ENCODE peak calls at places on chromosomes 1 and 21, in nine cellular contexts. One of them, this sample, is unnamed. For H3K27me3, the result is how much of the 10 kb centered on the place peaks cover.

GRCh38 chr1:93502561-93502960 is 54.6 kb downstream of the FNBP1L start:
- DNase-seq in body of pancreas: no peak
- DNase-seq in cardiac muscle cell: no peak
- DNase-seq in thyroid gland: no peak
- DNase-seq in prostate gland: no peak
- DNase-seq in PC-9: no peak
- DNase-seq in K562: no peak
- DNase-seq in SJSA1: no peak
- DNase-seq in IMR-90: no peak
- DNase-seq in this sample: no peak

GRCh38 chr1:52032785-52033131 is 852 bp downstream of the KTI12 start:
- DNase-seq in body of pancreas: peak
- DNase-seq in cardiac muscle cell: peak
- DNase-seq in thyroid gland: peak
- DNase-seq in prostate gland: peak
- DNase-seq in PC-9: peak
- DNase-seq in K562: peak
- DNase-seq in SJSA1: peak
- DNase-seq in IMR-90: peak
- DNase-seq in this sample: peak

GRCh38 chr1:247548847-247549246 is at the start of gene GCSAML:
- DNase-seq in body of pancreas: no peak
- DNase-seq in cardiac muscle cell: no peak
- DNase-seq in thyroid gland: no peak
- DNase-seq in prostate gland: no peak
- DNase-seq in PC-9: no peak
- DNase-seq in K562: no peak
- DNase-seq in SJSA1: no peak
- DNase-seq in IMR-90: no peak
- DNase-seq in this sample: no peak

GRCh38 chr1:53554592-53555305 is 95.5 kb downstream of the DMRTB1 start:
- DNase-seq in body of pancreas: no peak
- DNase-seq in cardiac muscle cell: no peak
- DNase-seq in thyroid gland: no peak
- DNase-seq in prostate gland: no peak
- DNase-seq in PC-9: no peak
- DNase-seq in K562: no peak
- DNase-seq in SJSA1: no peak
- DNase-seq in IMR-90: no peak
- DNase-seq in this sample: no peak

GRCh38 chr1:29162476-29163138 is 19.1 kb downstream of the SRSF4 start:
- DNase-seq in body of pancreas: no peak
- DNase-seq in cardiac muscle cell: no peak
- DNase-seq in thyroid gland: no peak
- DNase-seq in prostate gland: no peak
- DNase-seq in PC-9: no peak
- DNase-seq in K562: no peak
- DNase-seq in SJSA1: no peak
- DNase-seq in IMR-90: no peak
- DNase-seq in this sample: no peak

GRCh38 chr1:71307451-71307850 is 226.6 kb upstream of the ZRANB2 start:
- DNase-seq in body of pancreas: no peak
- DNase-seq in cardiac muscle cell: no peak
- DNase-seq in thyroid gland: no peak
- DNase-seq in prostate gland: no peak
- DNase-seq in PC-9: no peak
- DNase-seq in K562: no peak
- DNase-seq in SJSA1: no peak
- DNase-seq in IMR-90: peak
- DNase-seq in this sample: no peak

GRCh38 chr1:57017201-57017600 is 51.4 kb upstream of the C8B start:
- DNase-seq in body of pancreas: no peak
- DNase-seq in cardiac muscle cell: no peak
- DNase-seq in thyroid gland: no peak
- DNase-seq in prostate gland: no peak
- DNase-seq in PC-9: no peak
- DNase-seq in K562: no peak
- DNase-seq in SJSA1: no peak
- DNase-seq in IMR-90: peak
- DNase-seq in this sample: no peak

GRCh38 chr21:34881894-34882371 is 167.2 kb downstream of the RUNX1 start:
- DNase-seq in body of pancreas: no peak
- DNase-seq in cardiac muscle cell: no peak
- DNase-seq in thyroid gland: no peak
- DNase-seq in prostate gland: no peak
- DNase-seq in PC-9: no peak
- DNase-seq in K562: no peak
- DNase-seq in SJSA1: peak
- DNase-seq in IMR-90: peak
- DNase-seq in this sample: no peak

GRCh38 chr1:157371826-157372225 is 180.5 kb downstream of the FCRL5 start:
- DNase-seq in body of pancreas: no peak
- DNase-seq in cardiac muscle cell: no peak
- DNase-seq in thyroid gland: no peak
- DNase-seq in prostate gland: no peak
- DNase-seq in PC-9: no peak
- DNase-seq in K562: peak
- DNase-seq in SJSA1: no peak
- DNase-seq in IMR-90: no peak
- DNase-seq in this sample: no peak

GRCh38 chr1:248839168-248839555 is 1.1 kb downstream of the ZNF672 start:
- DNase-seq in body of pancreas: no peak
- DNase-seq in cardiac muscle cell: no peak
- DNase-seq in thyroid gland: no peak
- DNase-seq in prostate gland: no peak
- DNase-seq in PC-9: no peak
- DNase-seq in K562: no peak
- DNase-seq in SJSA1: no peak
- DNase-seq in IMR-90: no peak
- DNase-seq in this sample: no peak

GRCh38 chr1:40182956-40183710 is 21.9 kb downstream of the RLF start:
- DNase-seq in body of pancreas: no peak
- DNase-seq in cardiac muscle cell: peak
- DNase-seq in thyroid gland: no peak
- DNase-seq in prostate gland: no peak
- DNase-seq in PC-9: no peak
- DNase-seq in K562: peak
- DNase-seq in SJSA1: peak
- DNase-seq in IMR-90: peak
- DNase-seq in this sample: no peak

GRCh38 chr21:41230530-41230929 is 62.6 kb downstream of the BACE2 start:
- DNase-seq in body of pancreas: no peak
- DNase-seq in cardiac muscle cell: no peak
- DNase-seq in thyroid gland: no peak
- DNase-seq in prostate gland: no peak
- DNase-seq in PC-9: no peak
- DNase-seq in K562: no peak
- DNase-seq in SJSA1: no peak
- DNase-seq in IMR-90: no peak
- DNase-seq in this sample: no peak

GRCh38 chr1:206658264-206658980 is 23.1 kb downstream of the DYRK3 start:
- DNase-seq in body of pancreas: no peak
- DNase-seq in cardiac muscle cell: peak
- DNase-seq in thyroid gland: no peak
- DNase-seq in prostate gland: no peak
- DNase-seq in PC-9: no peak
- DNase-seq in K562: peak
- DNase-seq in SJSA1: peak
- DNase-seq in IMR-90: no peak
- DNase-seq in this sample: no peak

GRCh38 chr1:156146749-156147405 is 6.5 kb upstream of the SEMA4A start:
- DNase-seq in body of pancreas: peak
- DNase-seq in cardiac muscle cell: no peak
- DNase-seq in thyroid gland: peak
- DNase-seq in prostate gland: no peak
- DNase-seq in PC-9: no peak
- DNase-seq in K562: no peak
- DNase-seq in SJSA1: no peak
- DNase-seq in IMR-90: no peak
- DNase-seq in this sample: no peak

GRCh38 chr1:204130989-204131892 is 20.6 kb downstream of the ETNK2 start:
- DNase-seq in body of pancreas: peak
- DNase-seq in cardiac muscle cell: no peak
- DNase-seq in thyroid gland: peak
- DNase-seq in prostate gland: no peak
- DNase-seq in PC-9: peak
- DNase-seq in K562: peak
- DNase-seq in SJSA1: peak
- DNase-seq in IMR-90: peak
- DNase-seq in this sample: no peak

GRCh38 chr21:45020629-45021427 is 53.6 kb upstream of the ADARB1 start:
- DNase-seq in body of pancreas: no peak
- DNase-seq in cardiac muscle cell: no peak
- DNase-seq in thyroid gland: no peak
- DNase-seq in prostate gland: no peak
- DNase-seq in PC-9: no peak
- DNase-seq in K562: no peak
- DNase-seq in SJSA1: no peak
- DNase-seq in IMR-90: no peak
- DNase-seq in this sample: no peak

GRCh38 chr1:55140546-55140983 is 74.6 kb downstream of the USP24 start:
- DNase-seq in body of pancreas: peak
- DNase-seq in cardiac muscle cell: peak
- DNase-seq in thyroid gland: peak
- DNase-seq in prostate gland: peak
- DNase-seq in PC-9: peak
- DNase-seq in K562: peak
- DNase-seq in SJSA1: peak
- DNase-seq in IMR-90: peak
- DNase-seq in this sample: peak

GRCh38 chr1:56938636-56939035 is 27.2 kb downstream of the C8B start:
- DNase-seq in body of pancreas: no peak
- DNase-seq in cardiac muscle cell: no peak
- DNase-seq in thyroid gland: no peak
- DNase-seq in prostate gland: no peak
- DNase-seq in PC-9: no peak
- DNase-seq in K562: no peak
- DNase-seq in SJSA1: no peak
- DNase-seq in IMR-90: no peak
- DNase-seq in this sample: no peak

GRCh38 chr1:16612332-16613172 is 812 bp downstream of the NBPF1 start:
- DNase-seq in body of pancreas: peak
- DNase-seq in cardiac muscle cell: peak
- DNase-seq in thyroid gland: peak
- DNase-seq in prostate gland: peak
- DNase-seq in PC-9: peak
- DNase-seq in K562: peak
- DNase-seq in SJSA1: peak
- DNase-seq in IMR-90: peak
- DNase-seq in this sample: peak

GRCh38 chr21:31520506-31521163 is 138.9 kb upstream of the SOD1 start:
- DNase-seq in body of pancreas: no peak
- DNase-seq in cardiac muscle cell: no peak
- DNase-seq in thyroid gland: no peak
- DNase-seq in prostate gland: no peak
- DNase-seq in PC-9: no peak
- DNase-seq in K562: no peak
- DNase-seq in SJSA1: peak
- DNase-seq in IMR-90: peak
- DNase-seq in this sample: no peak

GRCh38 chr1:46525253-46525983 is 26.0 kb downstream of the KNCN start:
- DNase-seq in body of pancreas: no peak
- DNase-seq in cardiac muscle cell: no peak
- DNase-seq in thyroid gland: no peak
- DNase-seq in prostate gland: no peak
- DNase-seq in PC-9: no peak
- DNase-seq in K562: no peak
- DNase-seq in SJSA1: no peak
- DNase-seq in IMR-90: no peak
- DNase-seq in this sample: no peak
- H3K27me3 ChIP-seq in body of pancreas: under half
- H3K27me3 ChIP-seq in cardiac muscle cell: half or more
- H3K27me3 ChIP-seq in thyroid gland: under half
- H3K27me3 ChIP-seq in prostate gland: under half
- H3K27me3 ChIP-seq in PC-9: under half
- H3K27me3 ChIP-seq in K562: under half
- H3K27me3 ChIP-seq in SJSA1: under half
- H3K27me3 ChIP-seq in IMR-90: under half
- H3K27me3 ChIP-seq in this sample: under half

DNA sequence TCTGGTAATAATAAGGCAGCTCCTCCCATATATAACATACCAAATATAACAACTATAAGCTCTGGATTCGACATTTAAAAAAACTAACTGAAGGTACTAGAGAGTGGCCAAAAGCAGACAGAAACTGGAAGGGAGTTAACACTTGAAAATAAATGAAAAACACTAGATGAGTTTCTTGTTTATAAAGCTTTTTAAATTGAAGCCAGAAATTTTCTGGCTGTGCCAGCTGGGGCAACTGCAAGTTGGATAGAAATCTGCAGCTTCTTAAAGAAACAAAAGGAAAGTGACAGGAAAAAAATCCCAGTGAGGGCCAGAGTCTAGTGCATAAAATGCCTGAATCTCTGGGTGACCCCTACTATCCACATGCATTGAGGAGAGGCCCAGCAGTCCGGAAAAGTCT is 432.7 kb downstream of the SMYD3 start:
- DNase-seq in body of pancreas: no peak
- DNase-seq in cardiac muscle cell: no peak
- DNase-seq in thyroid gland: peak
- DNase-seq in prostate gland: no peak
- DNase-seq in PC-9: no peak
- DNase-seq in K562: no peak
- DNase-seq in SJSA1: no peak
- DNase-seq in IMR-90: no peak
- DNase-seq in this sample: no peak
- H3K27ac ChIP-seq in body of pancreas: no peak
- H3K27ac ChIP-seq in cardiac muscle cell: no peak
- H3K27ac ChIP-seq in thyroid gland: no peak
- H3K27ac ChIP-seq in prostate gland: no peak
- H3K27ac ChIP-seq in PC-9: no peak
- H3K27ac ChIP-seq in K562: no peak
- H3K27ac ChIP-seq in SJSA1: no peak
- H3K27ac ChIP-seq in IMR-90: no peak
- H3K27ac ChIP-seq in this sample: no peak

GRCh38 chr1:155076371-155076770 is 2.3 kb upstream of the EFNA3 start:
- DNase-seq in body of pancreas: no peak
- DNase-seq in cardiac muscle cell: no peak
- DNase-seq in thyroid gland: no peak
- DNase-seq in prostate gland: no peak
- DNase-seq in PC-9: no peak
- DNase-seq in K562: no peak
- DNase-seq in SJSA1: no peak
- DNase-seq in IMR-90: no peak
- DNase-seq in this sample: no peak
- H3K27me3 ChIP-seq in body of pancreas: under half
- H3K27me3 ChIP-seq in cardiac muscle cell: under half
- H3K27me3 ChIP-seq in thyroid gland: under half
- H3K27me3 ChIP-seq in prostate gland: under half
- H3K27me3 ChIP-seq in PC-9: under half
- H3K27me3 ChIP-seq in K562: under half
- H3K27me3 ChIP-seq in SJSA1: half or more
- H3K27me3 ChIP-seq in IMR-90: half or more
- H3K27me3 ChIP-seq in this sample: under half

DNA sequence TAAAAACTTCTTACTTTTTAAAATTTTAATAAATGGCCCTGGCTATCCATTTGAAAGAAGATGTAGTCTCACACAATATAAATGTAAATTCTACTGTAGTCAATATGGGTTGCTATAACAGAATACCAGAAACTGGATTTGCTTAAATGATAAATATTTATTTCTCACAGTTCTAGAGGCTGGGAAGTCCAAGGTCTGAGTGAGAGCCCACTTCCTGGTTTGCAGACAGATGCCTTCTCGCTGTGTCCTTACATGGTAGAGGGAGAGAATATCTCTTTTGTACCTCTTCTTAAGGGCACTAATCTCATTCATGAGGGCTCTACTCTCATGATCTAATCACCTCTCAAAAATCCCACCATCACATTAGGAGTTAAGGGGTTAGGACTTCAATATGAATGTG is 35.2 kb downstream of the EXO1 start:
- DNase-seq in body of pancreas: no peak
- DNase-seq in cardiac muscle cell: no peak
- DNase-seq in thyroid gland: no peak
- DNase-seq in prostate gland: no peak
- DNase-seq in PC-9: no peak
- DNase-seq in K562: no peak
- DNase-seq in SJSA1: no peak
- DNase-seq in IMR-90: no peak
- DNase-seq in this sample: no peak
- H3K27ac ChIP-seq in body of pancreas: no peak
- H3K27ac ChIP-seq in cardiac muscle cell: no peak
- H3K27ac ChIP-seq in thyroid gland: no peak
- H3K27ac ChIP-seq in prostate gland: no peak
- H3K27ac ChIP-seq in PC-9: no peak
- H3K27ac ChIP-seq in K562: no peak
- H3K27ac ChIP-seq in SJSA1: no peak
- H3K27ac ChIP-seq in IMR-90: no peak
- H3K27ac ChIP-seq in this sample: no peak

This sample was measured in small intestine.